ENCODE peak calls at places on chromosomes 5 and 9, in six cellular contexts. One of them, this sample, is unnamed.

GRCh38 chr9:114779352-114779845 is 26.4 kb downstream of the TNFSF15 start:
- DNase-seq in foreskin keratinocyte: peak
- DNase-seq in heart right ventricle: peak
- DNase-seq in brain microvascular endothelial cell: no peak
- DNase-seq in transverse colon: peak
- DNase-seq in MCF 10A: peak
- DNase-seq in this sample: no peak

GRCh38 chr9:78097541-78097940 is 65.9 kb upstream of the GNAQ start:
- DNase-seq in heart right ventricle: no peak
- DNase-seq in brain microvascular endothelial cell: no peak
- DNase-seq in MCF 10A: no peak
- DNase-seq in foreskin keratinocyte: no peak
- DNase-seq in transverse colon: no peak
- DNase-seq in this sample: no peak

GRCh38 chr9:3732077-3733038 is 206.6 kb upstream of the RFX3 start:
- DNase-seq in brain microvascular endothelial cell: peak
- DNase-seq in transverse colon: peak
- DNase-seq in MCF 10A: peak
- DNase-seq in foreskin keratinocyte: peak
- DNase-seq in heart right ventricle: no peak
- DNase-seq in this sample: peak

GRCh38 chr9:2120926-2121689 is 106.0 kb downstream of the SMARCA2 start:
- DNase-seq in MCF 10A: peak
- DNase-seq in brain microvascular endothelial cell: peak
- DNase-seq in transverse colon: no peak
- DNase-seq in heart right ventricle: no peak
- DNase-seq in foreskin keratinocyte: peak
- DNase-seq in this sample: no peak

GRCh38 chr5:124253421-124253820 is 493.0 kb downstream of the ZNF608 start:
- DNase-seq in MCF 10A: no peak
- DNase-seq in transverse colon: no peak
- DNase-seq in heart right ventricle: no peak
- DNase-seq in brain microvascular endothelial cell: no peak
- DNase-seq in foreskin keratinocyte: no peak
- DNase-seq in this sample: no peak

GRCh38 chr9:117783828-117784227 is 79.6 kb downstream of the TLR4 start:
- DNase-seq in transverse colon: peak
- DNase-seq in foreskin keratinocyte: no peak
- DNase-seq in brain microvascular endothelial cell: no peak
- DNase-seq in MCF 10A: no peak
- DNase-seq in heart right ventricle: no peak
- DNase-seq in this sample: no peak

GRCh38 chr5:146697211-146697610 is 181.2 kb upstream of the GPR151 start:
- DNase-seq in transverse colon: no peak
- DNase-seq in brain microvascular endothelial cell: no peak
- DNase-seq in foreskin keratinocyte: no peak
- DNase-seq in heart right ventricle: no peak
- DNase-seq in MCF 10A: no peak
- DNase-seq in this sample: no peak

GRCh38 chr5:140327589-140327988 is 18.8 kb downstream of the HBEGF start:
- DNase-seq in foreskin keratinocyte: no peak
- DNase-seq in MCF 10A: no peak
- DNase-seq in brain microvascular endothelial cell: no peak
- DNase-seq in heart right ventricle: no peak
- DNase-seq in transverse colon: no peak
- DNase-seq in this sample: no peak

GRCh38 chr9:86500031-86500430 is 145.8 kb upstream of the TUT7 start:
- DNase-seq in brain microvascular endothelial cell: no peak
- DNase-seq in foreskin keratinocyte: no peak
- DNase-seq in heart right ventricle: no peak
- DNase-seq in transverse colon: no peak
- DNase-seq in MCF 10A: no peak
- DNase-seq in this sample: no peak

GRCh38 chr5:10333154-10334006 is 20.1 kb upstream of the MARCHF6 start:
- DNase-seq in foreskin keratinocyte: no peak
- DNase-seq in heart right ventricle: peak
- DNase-seq in transverse colon: peak
- DNase-seq in brain microvascular endothelial cell: no peak
- DNase-seq in MCF 10A: no peak
- DNase-seq in this sample: peak

GRCh38 chr9:134062461-134063087 is 5.3 kb downstream of the BRD3 start:
- DNase-seq in heart right ventricle: no peak
- DNase-seq in brain microvascular endothelial cell: no peak
- DNase-seq in transverse colon: no peak
- DNase-seq in MCF 10A: no peak
- DNase-seq in foreskin keratinocyte: no peak
- DNase-seq in this sample: no peak

GRCh38 chr9:89978185-89978584 is 373.4 kb downstream of the GADD45G start:
- DNase-seq in MCF 10A: peak
- DNase-seq in heart right ventricle: no peak
- DNase-seq in foreskin keratinocyte: no peak
- DNase-seq in transverse colon: no peak
- DNase-seq in brain microvascular endothelial cell: peak
- DNase-seq in this sample: no peak
- TF ChIP-seq CTCF in MCF 10A: no peak
- TF ChIP-seq CTCF in heart right ventricle: peak
- TF ChIP-seq CTCF in foreskin keratinocyte: peak
- TF ChIP-seq CTCF in transverse colon: no peak
- TF ChIP-seq CTCF in brain microvascular endothelial cell: peak
- TF ChIP-seq CTCF in this sample: no peak

GRCh38 chr9:129495422-129496186 is 125.3 kb downstream of the C9orf50 start:
- DNase-seq in foreskin keratinocyte: peak
- DNase-seq in transverse colon: peak
- DNase-seq in MCF 10A: peak
- DNase-seq in brain microvascular endothelial cell: peak
- DNase-seq in heart right ventricle: peak
- DNase-seq in this sample: peak

GRCh38 chr9:129497837-129498450 is 123.0 kb downstream of the C9orf50 start:
- DNase-seq in brain microvascular endothelial cell: no peak
- DNase-seq in heart right ventricle: no peak
- DNase-seq in MCF 10A: no peak
- DNase-seq in foreskin keratinocyte: no peak
- DNase-seq in transverse colon: no peak
- DNase-seq in this sample: no peak

GRCh38 chr9:129496187-129497063 is 124.5 kb downstream of the C9orf50 start:
- DNase-seq in foreskin keratinocyte: peak
- DNase-seq in brain microvascular endothelial cell: peak
- DNase-seq in transverse colon: peak
- DNase-seq in MCF 10A: peak
- DNase-seq in heart right ventricle: peak
- DNase-seq in this sample: peak

GRCh38 chr9:129498451-129499376 is 122.2 kb downstream of the C9orf50 start:
- DNase-seq in MCF 10A: no peak
- DNase-seq in heart right ventricle: no peak
- DNase-seq in foreskin keratinocyte: no peak
- DNase-seq in brain microvascular endothelial cell: no peak
- DNase-seq in transverse colon: no peak
- DNase-seq in this sample: no peak

DNA sequence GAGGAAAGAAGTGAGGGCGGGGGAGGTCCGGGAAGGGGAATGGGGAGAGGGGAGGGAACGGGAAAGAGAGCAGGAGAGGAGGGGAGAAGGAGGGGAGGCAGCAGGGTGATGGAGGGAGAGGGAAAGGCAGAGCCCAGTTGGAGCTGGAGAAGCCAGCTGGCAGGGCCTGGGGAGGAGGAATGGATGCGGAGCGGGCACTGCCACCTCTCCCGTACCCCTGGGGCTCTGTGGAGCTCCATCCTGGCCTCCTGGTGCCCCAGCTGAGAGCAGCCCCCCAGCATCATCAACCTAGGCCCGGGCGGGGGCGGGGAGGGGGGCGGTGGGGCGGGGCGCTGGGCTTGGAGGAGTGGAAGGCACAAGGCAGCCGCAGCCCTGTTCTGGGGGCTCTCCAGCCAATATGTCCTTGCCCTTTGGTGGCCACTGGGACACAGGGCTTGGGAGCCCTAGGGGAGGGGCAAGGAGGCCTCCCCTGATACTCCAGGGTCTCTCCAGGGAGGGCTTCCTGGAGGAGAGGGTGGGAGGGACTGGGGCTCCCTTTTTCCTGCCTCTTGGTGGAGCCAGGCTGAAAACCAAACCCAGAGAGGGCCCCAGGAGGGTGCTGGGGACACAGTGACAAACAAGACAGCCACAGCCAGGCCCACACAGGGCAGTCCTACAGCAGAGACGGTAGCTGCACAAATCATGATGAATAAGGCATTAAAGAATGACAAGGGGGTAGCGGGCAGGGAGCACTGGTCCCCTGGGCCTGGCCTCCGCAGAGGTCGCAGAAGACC is 123.7 kb downstream of the C9orf50 start:
- DNase-seq in transverse colon: no peak
- DNase-seq in foreskin keratinocyte: no peak
- DNase-seq in MCF 10A: no peak
- DNase-seq in heart right ventricle: peak
- DNase-seq in brain microvascular endothelial cell: no peak
- DNase-seq in this sample: no peak
- TF ChIP-seq CTCF in transverse colon: no peak
- TF ChIP-seq CTCF in foreskin keratinocyte: no peak
- TF ChIP-seq CTCF in MCF 10A: no peak
- TF ChIP-seq CTCF in heart right ventricle: no peak
- TF ChIP-seq CTCF in brain microvascular endothelial cell: no peak
- TF ChIP-seq CTCF in this sample: no peak

DNA sequence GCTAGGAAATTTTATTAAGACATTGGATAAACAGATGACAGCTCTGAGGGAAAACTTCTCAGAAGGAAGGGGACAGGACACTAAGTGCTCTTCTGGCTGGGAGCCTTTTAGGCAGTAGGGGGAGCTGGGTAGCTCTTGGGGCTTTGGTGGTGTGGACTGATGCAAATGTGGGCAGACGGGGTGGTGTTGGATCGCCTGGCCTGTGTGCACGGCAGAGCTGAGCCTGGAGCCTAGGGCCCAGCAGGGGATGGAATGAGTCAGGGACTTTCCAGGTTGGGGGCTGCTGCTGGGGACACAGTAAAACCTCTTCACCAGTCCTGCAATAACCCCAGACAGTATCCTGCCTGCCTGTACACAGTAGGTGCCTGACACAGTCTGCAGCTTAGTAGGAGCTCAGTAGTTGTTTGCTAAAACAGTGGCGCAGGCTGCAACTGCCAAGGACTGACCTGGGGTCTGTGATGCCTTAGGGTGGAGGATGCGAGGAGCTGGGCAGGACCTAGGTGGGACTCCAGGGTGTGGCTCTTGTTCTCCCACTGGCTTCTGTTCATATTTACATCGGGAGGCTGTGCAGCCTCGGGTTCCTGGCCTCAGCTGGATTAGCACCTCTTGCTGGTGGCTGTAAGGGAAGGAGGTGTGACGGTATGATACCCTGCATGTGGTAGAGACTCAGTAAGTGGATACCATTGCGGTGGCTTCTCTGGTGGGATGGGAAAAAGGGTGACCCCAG is 83.8 kb downstream of the DAB2IP start:
- DNase-seq in MCF 10A: peak
- DNase-seq in brain microvascular endothelial cell: peak
- DNase-seq in foreskin keratinocyte: peak
- DNase-seq in heart right ventricle: no peak
- DNase-seq in transverse colon: peak
- DNase-seq in this sample: peak
- TF ChIP-seq CTCF in MCF 10A: peak
- TF ChIP-seq CTCF in brain microvascular endothelial cell: peak
- TF ChIP-seq CTCF in foreskin keratinocyte: peak
- TF ChIP-seq CTCF in heart right ventricle: peak
- TF ChIP-seq CTCF in transverse colon: no peak
- TF ChIP-seq CTCF in this sample: peak

GRCh38 chr5:172356527-172356926 is 73.0 kb upstream of the UBTD2 start:
- DNase-seq in foreskin keratinocyte: no peak
- DNase-seq in MCF 10A: no peak
- DNase-seq in heart right ventricle: no peak
- DNase-seq in transverse colon: no peak
- DNase-seq in brain microvascular endothelial cell: no peak
- DNase-seq in this sample: no peak
- TF ChIP-seq CTCF in foreskin keratinocyte: no peak
- TF ChIP-seq CTCF in MCF 10A: no peak
- TF ChIP-seq CTCF in heart right ventricle: no peak
- TF ChIP-seq CTCF in transverse colon: no peak
- TF ChIP-seq CTCF in brain microvascular endothelial cell: no peak
- TF ChIP-seq CTCF in this sample: no peak

GRCh38 chr5:167219296-167219695 is 1072.1 kb upstream of the WWC1 start:
- DNase-seq in transverse colon: no peak
- DNase-seq in heart right ventricle: no peak
- DNase-seq in foreskin keratinocyte: no peak
- DNase-seq in brain microvascular endothelial cell: no peak
- DNase-seq in MCF 10A: no peak
- DNase-seq in this sample: no peak

GRCh38 chr5:167217097-167217743 is 1074.2 kb upstream of the WWC1 start:
- DNase-seq in MCF 10A: peak
- DNase-seq in heart right ventricle: no peak
- DNase-seq in foreskin keratinocyte: no peak
- DNase-seq in transverse colon: no peak
- DNase-seq in brain microvascular endothelial cell: no peak
- DNase-seq in this sample: no peak
- TF ChIP-seq CTCF in MCF 10A: peak
- TF ChIP-seq CTCF in heart right ventricle: no peak
- TF ChIP-seq CTCF in foreskin keratinocyte: peak
- TF ChIP-seq CTCF in transverse colon: no peak
- TF ChIP-seq CTCF in brain microvascular endothelial cell: peak
- TF ChIP-seq CTCF in this sample: no peak

GRCh38 chr5:61009907-61010306 is 64.9 kb downstream of the NDUFAF2 start:
- DNase-seq in transverse colon: no peak
- DNase-seq in heart right ventricle: no peak
- DNase-seq in MCF 10A: no peak
- DNase-seq in foreskin keratinocyte: no peak
- DNase-seq in brain microvascular endothelial cell: no peak
- DNase-seq in this sample: no peak
- TF ChIP-seq CTCF in transverse colon: no peak
- TF ChIP-seq CTCF in heart right ventricle: no peak
- TF ChIP-seq CTCF in MCF 10A: no peak
- TF ChIP-seq CTCF in foreskin keratinocyte: no peak
- TF ChIP-seq CTCF in brain microvascular endothelial cell: no peak
- TF ChIP-seq CTCF in this sample: no peak

DNA sequence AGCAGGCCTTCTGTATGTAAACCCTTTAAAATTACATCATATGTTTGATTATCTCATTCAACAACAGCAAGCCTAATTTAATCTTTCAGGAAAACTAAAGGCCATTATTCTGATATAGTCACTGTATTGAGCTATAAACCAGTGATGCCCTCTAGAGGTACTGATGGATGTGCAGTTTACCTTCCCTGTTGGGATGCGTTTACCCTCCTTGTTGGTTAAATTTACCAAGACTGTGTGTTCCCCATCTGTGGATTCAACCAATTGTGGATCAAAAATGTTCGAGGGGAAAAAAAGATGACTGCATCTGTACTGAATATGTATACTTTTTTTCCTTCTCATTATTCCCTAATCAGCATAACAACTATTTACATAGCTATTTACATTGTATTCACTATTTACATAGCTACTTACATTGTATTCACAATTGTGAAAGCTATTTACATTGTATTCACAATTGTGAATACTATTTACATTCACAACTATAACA is 3.7 kb upstream of the BAAT start:
- DNase-seq in brain microvascular endothelial cell: no peak
- DNase-seq in MCF 10A: no peak
- DNase-seq in foreskin keratinocyte: peak
- DNase-seq in heart right ventricle: no peak
- DNase-seq in transverse colon: no peak
- DNase-seq in this sample: no peak
- TF ChIP-seq CTCF in brain microvascular endothelial cell: peak
- TF ChIP-seq CTCF in MCF 10A: peak
- TF ChIP-seq CTCF in foreskin keratinocyte: peak
- TF ChIP-seq CTCF in heart right ventricle: no peak
- TF ChIP-seq CTCF in transverse colon: no peak
- TF ChIP-seq CTCF in this sample: peak

This sample was measured in GM13977.